ENCODE peak calls at places on chromosome 1, in eight cellular contexts. One of them, this sample, is unnamed.

GRCh38 chr1:24502168-24503002 is at the start of gene RCAN3:
- DNase-seq in hepatocyte: peak; percentile 95
- DNase-seq in HCT116: peak; percentile 77
- DNase-seq in PC-3: peak; percentile 93
- DNase-seq in GM23338: peak; percentile 91
- DNase-seq in SK-N-SH: peak; percentile 97
- DNase-seq in GM23248: peak; percentile 95
- DNase-seq in MM.1S: peak; percentile 94
- DNase-seq in this sample: peak; percentile 94

GRCh38 chr1:29676496-29676895 is 440.2 kb downstream of the PTPRU start:
- DNase-seq in hepatocyte: no peak
- DNase-seq in HCT116: no peak
- DNase-seq in PC-3: no peak
- DNase-seq in GM23338: no peak
- DNase-seq in SK-N-SH: no peak
- DNase-seq in GM23248: no peak
- DNase-seq in MM.1S: no peak
- DNase-seq in this sample: no peak

GRCh38 chr1:53134961-53135734 is 7.3 kb downstream of the SLC1A7 start:
- DNase-seq in hepatocyte: peak; percentile 54
- DNase-seq in HCT116: no peak
- DNase-seq in PC-3: no peak
- DNase-seq in GM23338: no peak
- DNase-seq in SK-N-SH: no peak
- DNase-seq in GM23248: peak; percentile 97
- DNase-seq in MM.1S: no peak
- DNase-seq in this sample: no peak

GRCh38 chr1:161958425-161958824 is 65.2 kb downstream of the OLFML2B start:
- DNase-seq in hepatocyte: no peak
- DNase-seq in HCT116: no peak
- DNase-seq in PC-3: peak; percentile 22
- DNase-seq in GM23338: no peak
- DNase-seq in SK-N-SH: no peak
- DNase-seq in GM23248: peak; percentile 74
- DNase-seq in MM.1S: no peak
- DNase-seq in this sample: no peak

GRCh38 chr1:17573518-17574041 is 34.1 kb downstream of the ARHGEF10L start:
- DNase-seq in hepatocyte: no peak
- DNase-seq in HCT116: no peak
- DNase-seq in PC-3: no peak
- DNase-seq in GM23338: no peak
- DNase-seq in SK-N-SH: no peak
- DNase-seq in GM23248: no peak
- DNase-seq in MM.1S: no peak
- DNase-seq in this sample: peak; percentile 75

GRCh38 chr1:68051475-68051874 is 1.0 kb upstream of the DIRAS3 start:
- DNase-seq in hepatocyte: peak; percentile 77
- DNase-seq in HCT116: no peak
- DNase-seq in PC-3: no peak
- DNase-seq in GM23338: peak; percentile 81
- DNase-seq in SK-N-SH: peak; percentile 78
- DNase-seq in GM23248: peak; percentile 90
- DNase-seq in MM.1S: no peak
- DNase-seq in this sample: peak; percentile 83

GRCh38 chr1:111990878-111991760 is 1.7 kb upstream of the KCND3 start:
- DNase-seq in hepatocyte: peak; percentile 68
- DNase-seq in HCT116: peak; percentile 54
- DNase-seq in PC-3: peak; percentile 46
- DNase-seq in GM23338: peak; percentile 82
- DNase-seq in SK-N-SH: peak; percentile 69
- DNase-seq in GM23248: peak; percentile 53
- DNase-seq in MM.1S: no peak
- DNase-seq in this sample: peak; percentile 87

GRCh38 chr1:214124915-214125314 is 137.1 kb downstream of the PROX1 start:
- DNase-seq in hepatocyte: no peak
- DNase-seq in HCT116: no peak
- DNase-seq in PC-3: no peak
- DNase-seq in GM23338: no peak
- DNase-seq in SK-N-SH: no peak
- DNase-seq in GM23248: no peak
- DNase-seq in MM.1S: no peak
- DNase-seq in this sample: no peak

GRCh38 chr1:64864018-64864945 is 102.1 kb downstream of the JAK1 start:
- DNase-seq in hepatocyte: no peak
- DNase-seq in HCT116: peak; percentile 33
- DNase-seq in PC-3: peak; percentile 84
- DNase-seq in GM23338: no peak
- DNase-seq in SK-N-SH: no peak
- DNase-seq in GM23248: no peak
- DNase-seq in MM.1S: peak; percentile 95
- DNase-seq in this sample: no peak

GRCh38 chr1:30014031-30014430 is 709.4 kb downstream of the MATN1 start:
- DNase-seq in hepatocyte: no peak
- DNase-seq in HCT116: no peak
- DNase-seq in PC-3: no peak
- DNase-seq in GM23338: no peak
- DNase-seq in SK-N-SH: no peak
- DNase-seq in GM23248: no peak
- DNase-seq in MM.1S: no peak
- DNase-seq in this sample: no peak

GRCh38 chr1:40750326-40750975 is 33.1 kb upstream of the KCNQ4 start:
- DNase-seq in hepatocyte: no peak
- DNase-seq in HCT116: no peak
- DNase-seq in PC-3: peak; percentile 52
- DNase-seq in GM23338: no peak
- DNase-seq in SK-N-SH: no peak
- DNase-seq in GM23248: peak; percentile 42
- DNase-seq in MM.1S: no peak
- DNase-seq in this sample: no peak

GRCh38 chr1:89723144-89723543 is 90.2 kb downstream of the LRRC8C start:
- DNase-seq in hepatocyte: no peak
- DNase-seq in HCT116: no peak
- DNase-seq in PC-3: no peak
- DNase-seq in GM23338: no peak
- DNase-seq in SK-N-SH: no peak
- DNase-seq in GM23248: no peak
- DNase-seq in MM.1S: no peak
- DNase-seq in this sample: no peak

GRCh38 chr1:2199042-2199810 is 4.7 kb upstream of the FAAP20 start:
- DNase-seq in hepatocyte: peak; percentile 91
- DNase-seq in HCT116: peak; percentile 74
- DNase-seq in PC-3: peak; percentile 96
- DNase-seq in GM23338: peak; percentile 86
- DNase-seq in SK-N-SH: peak; percentile 83
- DNase-seq in GM23248: peak; percentile 94
- DNase-seq in MM.1S: peak; percentile 15
- DNase-seq in this sample: peak; percentile 80

GRCh38 chr1:2196901-2197638 is 2.5 kb upstream of the FAAP20 start:
- DNase-seq in hepatocyte: no peak
- DNase-seq in HCT116: no peak
- DNase-seq in PC-3: no peak
- DNase-seq in GM23338: no peak
- DNase-seq in SK-N-SH: no peak
- DNase-seq in GM23248: no peak
- DNase-seq in MM.1S: no peak
- DNase-seq in this sample: no peak

GRCh38 chr1:2195785-2196184 is 1.2 kb upstream of the FAAP20 start:
- DNase-seq in hepatocyte: no peak
- DNase-seq in HCT116: no peak
- DNase-seq in PC-3: no peak
- DNase-seq in GM23338: no peak
- DNase-seq in SK-N-SH: no peak
- DNase-seq in GM23248: no peak
- DNase-seq in MM.1S: no peak
- DNase-seq in this sample: no peak

GRCh38 chr1:2198571-2198970 is 4.0 kb upstream of the FAAP20 start:
- DNase-seq in hepatocyte: no peak
- DNase-seq in HCT116: no peak
- DNase-seq in PC-3: peak; percentile 62
- DNase-seq in GM23338: no peak
- DNase-seq in SK-N-SH: no peak
- DNase-seq in GM23248: no peak
- DNase-seq in MM.1S: no peak
- DNase-seq in this sample: no peak

GRCh38 chr1:2197732-2198165 is 3.2 kb upstream of the FAAP20 start:
- DNase-seq in hepatocyte: no peak
- DNase-seq in HCT116: no peak
- DNase-seq in PC-3: no peak
- DNase-seq in GM23338: no peak
- DNase-seq in SK-N-SH: no peak
- DNase-seq in GM23248: no peak
- DNase-seq in MM.1S: no peak
- DNase-seq in this sample: no peak
- H3K27ac ChIP-seq in hepatocyte: no peak overlapping the region
- H3K27ac ChIP-seq in HCT116: no peak overlapping the region
- H3K27ac ChIP-seq in PC-3: no peak overlapping the region
- H3K27ac ChIP-seq in GM23338: no peak overlapping the region
- H3K27ac ChIP-seq in SK-N-SH: no peak overlapping the region
- H3K27ac ChIP-seq in GM23248: no peak overlapping the region
- H3K27ac ChIP-seq in MM.1S: no peak overlapping the region
- H3K27ac ChIP-seq in this sample: no peak overlapping the region

GRCh38 chr1:61326713-61327112 is 244.4 kb downstream of the NFIA start:
- DNase-seq in hepatocyte: no peak
- DNase-seq in HCT116: no peak
- DNase-seq in PC-3: no peak
- DNase-seq in GM23338: no peak
- DNase-seq in SK-N-SH: no peak
- DNase-seq in GM23248: no peak
- DNase-seq in MM.1S: no peak
- DNase-seq in this sample: no peak
- TF ChIP-seq EZH2phosphoT487 in hepatocyte: no peak
- TF ChIP-seq EZH2phosphoT487 in HCT116: no peak
- TF ChIP-seq EZH2phosphoT487 in PC-3: no peak
- TF ChIP-seq EZH2phosphoT487 in GM23338: no peak
- TF ChIP-seq EZH2phosphoT487 in SK-N-SH: no peak
- TF ChIP-seq EZH2phosphoT487 in GM23248: no peak
- TF ChIP-seq EZH2phosphoT487 in MM.1S: no peak
- TF ChIP-seq EZH2phosphoT487 in this sample: no peak

DNA sequence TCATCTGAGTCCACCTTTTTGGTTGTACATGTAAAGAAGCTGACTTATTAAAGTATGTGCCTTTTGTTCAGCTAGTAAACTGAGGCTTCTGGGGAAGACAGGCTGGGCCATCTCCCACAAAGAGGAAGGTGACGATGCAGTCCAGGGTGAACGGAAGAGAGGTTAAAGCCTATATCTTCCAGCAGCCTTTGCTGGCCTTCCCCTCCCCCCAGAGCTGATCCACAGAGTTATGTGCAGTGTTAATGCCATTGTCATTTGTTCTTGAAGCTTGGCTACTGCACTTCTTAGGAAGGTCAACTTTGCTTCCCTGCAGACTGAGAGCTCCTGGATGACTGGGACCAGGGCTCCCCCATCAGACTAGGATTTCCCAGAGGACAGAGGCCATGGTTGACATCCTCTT is 2.2 kb downstream of the SLC30A2 start:
- DNase-seq in hepatocyte: no peak
- DNase-seq in HCT116: no peak
- DNase-seq in PC-3: no peak
- DNase-seq in GM23338: no peak
- DNase-seq in SK-N-SH: no peak
- DNase-seq in GM23248: no peak
- DNase-seq in MM.1S: no peak
- DNase-seq in this sample: no peak
- H3K27me3 ChIP-seq in hepatocyte: peaks cover 58% of the 10 kb centered on the region
- H3K27me3 ChIP-seq in HCT116: no peaks in the 10 kb centered on the region
- H3K27me3 ChIP-seq in PC-3: peaks cover 35% of the 10 kb centered on the region
- H3K27me3 ChIP-seq in GM23338: peaks cover 70% of the 10 kb centered on the region
- H3K27me3 ChIP-seq in SK-N-SH: peaks cover 72% of the 10 kb centered on the region
- H3K27me3 ChIP-seq in GM23248: peaks cover 61% of the 10 kb centered on the region
- H3K27me3 ChIP-seq in MM.1S: peaks cover 85% of the 10 kb centered on the region
- H3K27me3 ChIP-seq in this sample: peaks cover 94% of the 10 kb centered on the region

GRCh38 chr1:183238071-183238470 is 52.0 kb downstream of the LAMC2 start:
- DNase-seq in hepatocyte: no peak
- DNase-seq in HCT116: no peak
- DNase-seq in PC-3: peak; percentile 17
- DNase-seq in GM23338: no peak
- DNase-seq in SK-N-SH: no peak
- DNase-seq in GM23248: peak; percentile 70
- DNase-seq in MM.1S: no peak
- DNase-seq in this sample: no peak

GRCh38 chr1:183237046-183237445 is 51.0 kb downstream of the LAMC2 start:
- DNase-seq in hepatocyte: no peak
- DNase-seq in HCT116: no peak
- DNase-seq in PC-3: no peak
- DNase-seq in GM23338: no peak
- DNase-seq in SK-N-SH: no peak
- DNase-seq in GM23248: peak; percentile 46
- DNase-seq in MM.1S: no peak
- DNase-seq in this sample: no peak

GRCh38 chr1:183235503-183235902 is 49.4 kb downstream of the LAMC2 start:
- DNase-seq in hepatocyte: no peak
- DNase-seq in HCT116: no peak
- DNase-seq in PC-3: no peak
- DNase-seq in GM23338: no peak
- DNase-seq in SK-N-SH: no peak
- DNase-seq in GM23248: no peak
- DNase-seq in MM.1S: no peak
- DNase-seq in this sample: no peak

GRCh38 chr1:183234660-183235476 is 48.8 kb downstream of the LAMC2 start:
- DNase-seq in hepatocyte: peak; percentile 80
- DNase-seq in HCT116: peak; percentile 62
- DNase-seq in PC-3: peak; percentile 90
- DNase-seq in GM23338: peak; percentile 88
- DNase-seq in SK-N-SH: peak; percentile 27
- DNase-seq in GM23248: peak; percentile 97
- DNase-seq in MM.1S: no peak
- DNase-seq in this sample: peak; percentile 85

DNA sequence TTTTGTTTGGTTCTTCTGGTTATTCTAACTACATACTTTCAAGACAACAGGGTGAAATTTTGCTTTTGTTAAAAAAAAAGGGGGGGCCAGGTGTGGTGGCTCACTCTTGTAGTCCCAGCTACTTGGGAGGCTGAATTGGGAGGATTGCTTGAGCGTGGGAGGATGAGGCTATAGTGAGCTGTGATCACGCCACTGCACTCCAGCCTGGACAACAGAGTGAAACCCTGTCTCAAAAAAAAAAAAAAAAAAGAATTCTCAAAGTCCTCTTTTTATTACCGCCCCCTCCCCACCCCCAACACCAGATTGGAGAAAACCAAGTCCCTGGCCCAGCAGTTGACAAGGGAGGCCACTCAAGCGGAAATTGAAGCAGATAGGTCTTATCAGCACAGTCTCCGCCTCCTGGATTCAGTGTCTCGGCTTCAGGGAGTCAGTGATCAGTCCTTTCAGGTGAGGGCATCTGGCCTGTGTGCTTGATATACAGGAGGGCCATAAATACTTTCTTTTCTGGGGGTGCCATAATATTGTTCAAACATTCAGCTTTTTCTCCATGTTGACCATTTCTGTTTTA is 50.2 kb downstream of the LAMC2 start:
- DNase-seq in hepatocyte: peak; percentile 78
- DNase-seq in HCT116: no peak
- DNase-seq in PC-3: no peak
- DNase-seq in GM23338: no peak
- DNase-seq in SK-N-SH: no peak
- DNase-seq in GM23248: no peak
- DNase-seq in MM.1S: no peak
- DNase-seq in this sample: peak; percentile 68
- H3K27ac ChIP-seq in hepatocyte: peak overlapping the region; percentile 80
- H3K27ac ChIP-seq in HCT116: no peak overlapping the region
- H3K27ac ChIP-seq in PC-3: peak overlapping the region; percentile 99
- H3K27ac ChIP-seq in GM23338: no peak overlapping the region
- H3K27ac ChIP-seq in SK-N-SH: no peak overlapping the region
- H3K27ac ChIP-seq in GM23248: peak overlapping the region; percentile 100
- H3K27ac ChIP-seq in MM.1S: no peak overlapping the region
- H3K27ac ChIP-seq in this sample: no peak overlapping the region